ENCODE peak calls at places on chromosomes 7 and 10, in nine cellular contexts. A is A549; B is transverse colon; M is glutamatergic neuron; Z is CD8-positive, alpha-beta T cell; V is Peyer's patch; E is BE2C; H is fibroblast of the aortic adventitia; Y is omental fat pad. K is an unnamed sample.

GRCh38 chr7:99359465-99360154 is 14.9 kb upstream of the ARPC1B start:
- DNase-seq in H (no peak), V (no peak), Z (no peak), E (no peak), Y (no peak), B (no peak), A (no peak), M (no peak), K (no peak)

GRCh38 chr7:20299647-20300312 is 30.9 kb upstream of the ITGB8 start:
- DNase-seq in Z (no peak), H (peak), E (no peak), A (no peak), B (no peak), V (no peak), M (no peak), Y (no peak), K (no peak)

GRCh38 chr7:216360-217300 is 24.3 kb downstream of the FAM20C start:
- DNase-seq in Z (no peak), B (no peak), H (peak), E (no peak), Y (no peak), A (no peak), M (no peak), V (no peak), K (no peak)

GRCh38 chr10:103758294-103758681 is 97.1 kb downstream of the SH3PXD2A start:
- DNase-seq in Z (no peak), M (no peak), V (no peak), E (no peak), H (peak), A (peak), Y (no peak), B (no peak), K (no peak)

GRCh38 chr7:66666313-66666952 is 37.8 kb downstream of the KCTD7 start:
- DNase-seq in E (no peak), Z (no peak), Y (no peak), V (peak), M (no peak), A (no peak), B (no peak), H (no peak), K (no peak)

GRCh38 chr7:130114776-130115175 is 44.4 kb downstream of the KLHDC10 start:
- DNase-seq in B (no peak), E (no peak), M (no peak), Y (no peak), Z (no peak), V (no peak), A (no peak), H (no peak), K (no peak)

GRCh38 chr7:87110778-87111177 is 41.5 kb upstream of the DMTF1 start:
- DNase-seq in A (peak), Z (no peak), E (no peak), H (peak), B (no peak), Y (no peak), M (no peak), V (no peak), K (no peak)

GRCh38 chr10:119852277-119852676 is 20.4 kb downstream of the MCMBP start:
- DNase-seq in Y (no peak), Z (no peak), V (no peak), H (no peak), M (no peak), A (no peak), E (no peak), B (no peak), K (no peak)

GRCh38 chr10:58152698-58153263 is 114.9 kb downstream of the IPMK start:
- DNase-seq in B (peak), Y (no peak), M (peak), E (peak), V (peak), H (peak), A (peak), Z (peak), K (peak)

GRCh38 chr10:32346551-32347362 is at the start of gene EPC1:
- DNase-seq in V (peak), H (peak), Z (peak), E (peak), Y (peak), M (peak), A (peak), B (peak), K (peak)

GRCh38 chr7:78134256-78134655 is 335.7 kb downstream of the PHTF2 start:
- DNase-seq in E (peak), A (peak), Y (no peak), B (no peak), V (no peak), Z (no peak), H (peak), M (no peak), K (peak)

GRCh38 chr10:30185916-30186315 is 126.5 kb upstream of the JCAD start:
- DNase-seq in E (no peak), V (no peak), Z (no peak), A (no peak), M (no peak), H (peak), B (no peak), Y (no peak), K (no peak)

GRCh38 chr7:115941703-115942268 is 88.8 kb downstream of the TFEC start:
- DNase-seq in H (peak), V (no peak), E (no peak), A (no peak), B (no peak), M (no peak), Y (no peak), Z (no peak), K (no peak)

GRCh38 chr7:151389768-151390593 is 19.9 kb downstream of the WDR86 start:
- DNase-seq in M (no peak), H (no peak), A (no peak), Z (no peak), E (no peak), Y (no peak), B (no peak), V (no peak), K (no peak)

GRCh38 chr10:69953851-69954250 is 98.8 kb upstream of the MACROH2A2 start:
- DNase-seq in Z (no peak), M (no peak), V (peak), B (no peak), E (no peak), H (no peak), A (no peak), Y (no peak), K (no peak)

GRCh38 chr10:73131295-73131694 is 21.0 kb downstream of the NUDT13 start:
- DNase-seq in V (no peak), B (no peak), E (no peak), Y (no peak), A (no peak), Z (no peak), M (no peak), H (no peak), K (no peak)

GRCh38 chr10:96138102-96138501 is 8.0 kb downstream of the ZNF518A start:
- DNase-seq in B (no peak), A (no peak), H (no peak), E (no peak), M (no peak), V (no peak), Y (no peak), Z (no peak), K (peak)

GRCh38 chr7:130189281-130189782 is 15.9 kb downstream of the TMEM209 start:
- DNase-seq in Y (no peak), E (no peak), H (peak), Z (no peak), V (no peak), A (no peak), B (no peak), M (no peak), K (no peak)

GRCh38 chr10:43846187-43846680 is 197.6 kb upstream of the ZNF32 start:
- DNase-seq in B (no peak), Z (peak), E (no peak), H (peak), M (no peak), Y (no peak), A (no peak), V (peak), K (no peak)

GRCh38 chr10:1368772-1369171 is 312.6 kb downstream of the WDR37 start:
- DNase-seq in Y (no peak), M (peak), H (no peak), V (peak), A (peak), Z (peak), B (peak), E (peak), K (peak)
- TF ChIP-seq CTCF in Y (no peak), M (peak), H (no peak), V (peak), A (peak), Z (peak), B (peak), E (peak), K (peak)

DNA sequence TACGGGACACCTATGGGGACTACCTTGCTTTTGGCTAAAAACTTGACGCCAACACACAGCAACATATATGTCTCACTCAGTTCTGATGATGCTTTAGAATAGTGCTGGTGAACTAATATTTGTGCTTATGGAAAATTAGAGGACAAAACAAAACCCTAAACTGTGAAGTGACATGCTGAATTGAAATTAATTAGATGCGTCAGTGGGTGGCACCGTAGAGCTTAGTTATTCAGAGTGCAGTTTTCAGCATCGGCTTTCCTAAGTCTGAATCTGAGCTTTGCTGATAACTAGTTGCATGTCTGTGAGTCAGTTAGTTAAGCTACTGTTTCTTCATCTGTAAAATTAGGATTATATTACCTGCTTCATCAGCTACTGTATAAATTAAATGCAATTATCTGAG is 245.0 kb upstream of the SORCS1 start:
- DNase-seq in A (no peak), E (peak), B (peak), Y (no peak), H (peak), M (no peak), Z (no peak), V (peak), K (no peak)
- TF ChIP-seq CTCF in A (no peak), E (peak), B (peak), Y (no peak), H (no peak), M (no peak), Z (no peak), V (peak), K (peak)

DNA sequence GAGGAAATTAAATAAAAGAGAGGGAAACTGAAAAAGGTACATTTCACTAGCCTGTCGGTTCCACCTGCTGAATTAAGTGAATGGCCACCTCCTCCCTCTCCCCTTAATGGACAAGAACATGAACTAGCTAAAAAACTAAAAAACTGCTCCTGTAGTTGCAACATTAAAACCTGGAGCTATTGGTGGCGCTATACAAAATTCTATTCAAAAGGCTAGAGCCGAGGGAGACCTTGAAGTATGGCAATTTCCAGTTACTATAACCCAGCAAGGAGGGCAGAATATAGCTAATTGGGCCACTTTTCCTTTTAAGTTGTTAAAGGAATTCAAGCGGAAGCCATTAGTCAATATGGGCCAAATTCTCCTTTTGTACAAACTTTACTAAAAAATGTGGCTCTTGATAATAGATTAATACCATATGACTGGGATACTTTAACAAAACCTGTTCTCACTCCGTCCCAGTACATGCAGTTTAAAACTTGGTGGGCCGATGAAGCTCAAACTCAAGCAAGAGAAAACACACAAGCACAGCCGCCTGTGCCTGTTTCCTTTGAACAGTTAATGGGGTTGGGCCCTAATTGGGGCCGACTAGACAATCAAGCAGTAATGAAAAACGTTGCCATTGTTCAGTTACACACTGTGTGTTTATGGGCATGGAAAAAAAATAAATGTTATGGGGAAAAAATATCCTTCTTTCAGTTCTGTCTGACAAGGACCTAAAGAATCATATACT is 6.5 kb upstream of the CHST3 start:
- DNase-seq in E (no peak), H (peak), B (no peak), Y (no peak), V (no peak), A (peak), M (no peak), Z (no peak), K (no peak)
- TF ChIP-seq CTCF in E (peak), H (no peak), B (no peak), Y (no peak), V (no peak), A (peak), M (no peak), Z (no peak), K (no peak)

GRCh38 chr7:33108931-33109757 is at the start of gene RP9:
- DNase-seq in M (peak), H (peak), Z (peak), Y (no peak), A (peak), B (peak), E (peak), V (peak), K (peak)
- TF ChIP-seq CTCF in M (peak), H (peak), Z (peak), Y (no peak), A (peak), B (peak), E (peak), V (peak), K (peak)

GRCh38 chr10:48834189-48834965 is 105.3 kb downstream of the LRRC18 start:
- DNase-seq in Y (no peak), M (no peak), A (no peak), E (no peak), H (no peak), Z (no peak), B (no peak), V (no peak), K (no peak)

GRCh38 chr10:48836605-48837004 is 103.0 kb downstream of the LRRC18 start:
- DNase-seq in E (no peak), Y (no peak), Z (no peak), H (no peak), M (no peak), B (no peak), V (no peak), A (no peak), K (no peak)

GRCh38 chr10:48839809-48840679 is 99.6 kb downstream of the LRRC18 start:
- DNase-seq in Z (no peak), V (no peak), A (no peak), M (peak), H (no peak), E (no peak), Y (no peak), B (no peak), K (no peak)

GRCh38 chr10:48842231-48842630 is 97.4 kb downstream of the LRRC18 start:
- DNase-seq in A (no peak), E (no peak), H (no peak), M (no peak), B (no peak), V (no peak), Z (no peak), Y (no peak), K (no peak)

DNA sequence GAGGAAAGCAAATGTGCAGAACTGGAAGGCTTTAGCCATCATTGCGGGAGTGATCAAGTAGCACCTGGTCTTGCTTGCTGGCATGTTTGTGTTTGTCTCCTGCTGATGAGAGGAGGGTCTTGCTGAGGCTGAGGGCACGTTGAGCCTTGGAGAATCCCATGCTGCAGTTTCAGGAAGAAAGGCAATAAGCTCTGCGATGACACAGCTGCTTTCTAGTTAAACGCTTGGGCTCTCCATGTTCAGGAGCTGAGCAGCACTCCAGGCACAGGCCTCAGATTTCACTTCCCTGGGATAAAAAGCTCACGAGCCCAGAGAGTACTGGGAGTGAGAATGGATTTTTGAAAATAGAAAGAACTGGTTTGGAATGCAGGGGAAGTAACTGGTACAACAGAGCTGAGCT is 100.8 kb downstream of the LRRC18 start:
- DNase-seq in A (no peak), B (no peak), V (no peak), Z (no peak), Y (no peak), E (no peak), M (no peak), H (no peak), K (no peak)
- TF ChIP-seq CTCF in A (no peak), B (no peak), V (no peak), Z (no peak), Y (no peak), E (no peak), M (no peak), H (no peak), K (no peak)

DNA sequence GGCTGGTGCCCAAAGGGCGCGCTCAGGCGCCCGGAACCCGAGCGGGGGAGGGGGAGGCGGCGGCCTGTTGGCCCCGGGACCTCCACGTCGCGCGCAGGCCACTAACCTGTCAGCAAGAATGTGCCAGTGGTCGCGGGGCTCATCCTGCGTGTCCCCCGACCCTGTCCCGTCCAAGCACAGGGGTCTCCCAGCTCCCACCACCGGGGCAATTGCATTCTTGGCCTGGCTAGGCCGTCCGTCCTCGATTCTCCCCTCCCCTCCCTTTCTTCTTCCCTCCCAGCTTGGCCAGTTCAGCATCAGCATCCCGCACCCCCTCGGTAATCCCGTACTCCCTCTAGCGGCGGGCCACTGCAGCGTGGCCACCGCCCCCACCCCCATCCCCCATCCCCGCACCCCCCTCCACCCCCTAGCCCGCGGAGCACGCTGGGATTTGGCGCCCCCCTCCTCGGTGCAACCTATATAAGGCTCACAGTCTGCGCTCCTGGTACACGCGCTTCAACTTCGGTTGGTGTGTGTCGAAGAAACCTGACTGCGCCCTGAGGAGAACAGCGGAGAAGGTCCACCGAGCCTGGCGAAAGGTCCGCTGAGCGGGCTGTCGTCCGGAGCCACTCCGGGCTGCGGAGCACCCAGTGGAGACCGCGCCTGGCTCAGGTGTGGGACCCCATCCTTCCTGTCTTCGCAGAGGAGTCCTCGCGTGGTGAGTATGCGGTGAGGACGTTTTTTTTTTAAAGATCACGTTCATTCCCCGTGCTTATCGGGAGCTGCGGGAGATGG is at the start of gene SGCE:
- DNase-seq in E (peak), A (peak), V (peak), Y (peak), Z (peak), B (peak), M (peak), H (peak), K (peak)
- TF ChIP-seq CTCF in E (peak), A (peak), V (peak), Y (no peak), Z (no peak), B (no peak), M (peak), H (peak), K (peak)

GRCh38 chr7:34845666-34846361 is 187.8 kb downstream of the NPSR1 start:
- DNase-seq in B (no peak), H (no peak), Z (no peak), A (peak), V (no peak), Y (no peak), E (no peak), M (no peak), K (no peak)
- TF ChIP-seq CTCF in B (no peak), H (no peak), Z (no peak), A (no peak), V (no peak), Y (no peak), E (no peak), M (no peak), K (no peak)

GRCh38 chr7:101248276-101248675 is 3.4 kb upstream of the FIS1 start:
- DNase-seq in V (no peak), Z (no peak), A (peak), B (no peak), E (no peak), H (no peak), M (no peak), Y (no peak), K (no peak)

GRCh38 chr7:101243786-101244384 is 996 bp downstream of the FIS1 start:
- DNase-seq in Z (no peak), E (no peak), V (peak), M (no peak), B (no peak), H (peak), A (no peak), Y (no peak), K (peak)

GRCh38 chr7:101245147-101245668 is 327 bp upstream of the FIS1 start:
- DNase-seq in E (no peak), B (no peak), Z (no peak), Y (no peak), V (no peak), A (no peak), H (no peak), M (no peak), K (no peak)

GRCh38 chr7:101241015-101241363 is 3.4 kb upstream of the CLDN15 start:
- DNase-seq in Y (no peak), A (no peak), B (no peak), M (no peak), E (no peak), Z (no peak), H (peak), V (peak), K (no peak)

GRCh38 chr7:101244385-101245146 is at the start of gene FIS1:
- DNase-seq in Y (peak), E (peak), H (peak), A (peak), B (peak), Z (peak), V (peak), M (peak), K (peak)
- TF ChIP-seq CTCF in Y (peak), E (peak), H (peak), A (peak), B (peak), Z (peak), V (peak), M (peak), K (peak)

DNA sequence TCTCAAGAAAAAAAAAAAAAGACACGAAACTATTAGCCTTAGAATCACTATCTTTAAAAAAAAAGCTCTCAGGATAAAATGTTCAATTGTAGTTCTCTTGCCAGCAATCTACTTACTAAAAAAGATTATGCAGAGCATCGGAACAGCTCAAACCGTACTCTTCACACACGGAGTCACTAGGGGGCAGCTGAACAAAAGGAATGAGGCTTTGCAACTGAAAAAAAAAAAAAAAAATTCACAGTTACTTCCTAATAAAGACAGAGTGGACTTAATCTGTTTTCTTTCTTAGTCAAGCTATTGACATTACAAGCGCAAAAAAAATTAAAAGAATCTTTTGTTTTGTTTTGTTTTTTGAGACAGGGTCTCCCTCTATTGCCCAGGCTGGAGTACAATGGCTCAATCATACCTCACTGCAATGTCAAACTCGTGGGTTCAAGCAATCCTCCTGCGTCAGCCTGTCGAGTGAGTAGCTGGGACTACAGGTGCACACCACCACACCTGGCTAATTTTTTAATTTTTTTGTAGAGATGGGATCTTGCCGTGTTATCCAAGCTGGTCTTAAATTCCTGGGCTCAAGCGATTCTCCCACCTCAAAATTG is 11.5 kb downstream of the PMS2 start:
- DNase-seq in B (peak), A (peak), V (peak), Y (no peak), M (peak), Z (peak), E (peak), H (peak), K (peak)
- TF ChIP-seq CTCF in B (peak), A (peak), V (peak), Y (no peak), M (peak), Z (peak), E (peak), H (peak), K (peak)

GRCh38 chr7:123131140-123131539 is 68.6 kb downstream of the SLC13A1 start:
- DNase-seq in A (no peak), V (no peak), Y (no peak), E (no peak), B (no peak), H (no peak), M (no peak), Z (no peak), K (no peak)
- TF ChIP-seq CTCF in A (peak), V (no peak), Y (no peak), E (no peak), B (no peak), H (no peak), M (no peak), Z (no peak), K (no peak)